ENCODE peak calls at places on chromosomes 6 and 20, in five cellular contexts. L is adrenal gland; P is CD8-positive, alpha-beta T cell; C is breast epithelium; D is fibroblast of mammary gland. O is an unnamed sample.

GRCh38 chr20:38864662-38865061 is 59.2 kb downstream of the PPP1R16B start:
- DNase-seq in L (no peak), D (no peak), C (no peak), P (no peak), O (no peak)

GRCh38 chr6:13217206-13217905 is 111.0 kb downstream of the TBC1D7 start:
- DNase-seq in C (no peak), P (no peak), L (no peak), D (no peak), O (no peak)

GRCh38 chr20:35111141-35111888 is 18.7 kb upstream of the TRPC4AP start:
- DNase-seq in D (peak), L (peak), P (no peak), C (no peak), O (peak)

GRCh38 chr6:161631676-161632194 is 357.9 kb upstream of the AGPAT4 start:
- DNase-seq in D (peak), P (no peak), C (no peak), L (no peak), O (peak)

GRCh38 chr6:139982652-139983051 is 608.2 kb upstream of the CITED2 start:
- DNase-seq in P (no peak), D (peak), C (no peak), L (no peak), O (no peak)

GRCh38 chr6:112931835-112932234 is 584.7 kb downstream of the RFPL4B start:
- DNase-seq in D (peak), P (no peak), C (no peak), L (no peak), O (no peak)

GRCh38 chr6:130148181-130148580 is 74.6 kb downstream of the SAMD3 start:
- DNase-seq in P (no peak), L (no peak), D (peak), C (no peak), O (no peak)

GRCh38 chr6:33251390-33252012 is 20.2 kb downstream of the VPS52 start:
- DNase-seq in P (no peak), C (no peak), D (peak), L (no peak), O (no peak)

GRCh38 chr20:692044-692443 is 16.4 kb upstream of the SCRT2 start:
- DNase-seq in L (no peak), C (peak), D (no peak), P (no peak), O (no peak)

GRCh38 chr20:63759377-63759901 is 19.9 kb downstream of the SLC2A4RG start:
- DNase-seq in P (no peak), D (peak), L (no peak), C (no peak), O (no peak)

GRCh38 chr6:74598473-74599393 is 607.1 kb downstream of the COL12A1 start:
- DNase-seq in L (no peak), C (no peak), D (peak), P (no peak), O (peak)

GRCh38 chr6:160513836-160514235 is 150.2 kb downstream of the LPA start:
- DNase-seq in D (peak), L (no peak), P (no peak), C (no peak), O (no peak)

GRCh38 chr6:25089442-25089841 is 153.7 kb upstream of the RIPOR2 start:
- DNase-seq in C (no peak), D (peak), P (no peak), L (no peak), O (no peak)

GRCh38 chr6:120373185-120373584 is 961.1 kb downstream of the TBC1D32 start:
- DNase-seq in D (no peak), P (no peak), C (no peak), L (no peak), O (no peak)

GRCh38 chr6:120384671-120385070 is 949.6 kb downstream of the TBC1D32 start:
- DNase-seq in D (peak), C (no peak), L (no peak), P (no peak), O (no peak)

GRCh38 chr6:120378582-120379220 is 955.6 kb downstream of the TBC1D32 start:
- DNase-seq in C (no peak), L (no peak), D (peak), P (no peak), O (peak)
- TF ChIP-seq CTCF in C (no peak), L (peak), D (peak), P (no peak), O (peak)

GRCh38 chr20:47859255-47859654 is 74.0 kb upstream of the SULF2 start:
- DNase-seq in C (no peak), L (no peak), P (no peak), D (peak), O (no peak)

GRCh38 chr20:47860049-47860830 is 75.0 kb upstream of the SULF2 start:
- DNase-seq in C (no peak), D (no peak), L (no peak), P (no peak), O (no peak)

GRCh38 chr20:47855799-47856198 is 70.5 kb upstream of the SULF2 start:
- DNase-seq in L (no peak), D (no peak), P (no peak), C (no peak), O (no peak)

GRCh38 chr20:47857142-47857993 is 72.1 kb upstream of the SULF2 start:
- DNase-seq in C (no peak), D (peak), L (no peak), P (no peak), O (peak)

DNA sequence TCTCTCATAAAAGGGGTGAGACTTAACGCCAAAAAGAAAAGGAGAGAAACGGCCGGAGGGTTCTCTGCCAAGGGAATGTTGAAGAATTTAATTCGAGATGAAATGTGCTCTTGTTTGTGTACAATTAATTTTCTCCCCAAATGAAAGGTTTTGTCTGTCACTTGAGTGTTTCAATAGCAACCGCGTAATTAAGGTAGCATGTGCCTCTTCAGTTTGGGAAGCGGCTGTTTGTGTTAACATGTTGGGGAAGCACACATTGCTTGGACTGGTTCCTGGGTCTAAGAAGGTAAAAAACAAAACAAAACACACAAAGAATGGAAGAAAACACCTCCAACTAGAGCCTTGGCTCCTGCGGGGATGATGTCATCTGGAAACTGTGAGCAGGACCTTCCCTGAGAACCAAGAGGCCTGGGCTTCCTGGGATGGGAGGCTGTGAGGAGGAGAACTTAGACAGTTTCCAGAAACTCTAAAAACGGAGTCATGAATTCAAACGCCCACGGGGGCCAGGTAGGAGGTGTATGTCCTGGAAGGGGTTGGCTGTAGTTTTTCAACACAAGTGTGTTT is 72.8 kb upstream of the SULF2 start:
- DNase-seq in C (no peak), L (no peak), D (peak), P (no peak), O (no peak)
- H3K4me3 ChIP-seq in C (no peak), L (no peak), D (no peak), P (no peak), O (peak)

GRCh38 chr6:116884530-116884929 is 7.5 kb downstream of the RFX6 start:
- DNase-seq in P (no peak), D (no peak), C (no peak), L (no peak), O (no peak)

GRCh38 chr6:116877743-116878142 is 701 bp downstream of the RFX6 start:
- DNase-seq in C (no peak), L (no peak), P (no peak), D (no peak), O (no peak)

GRCh38 chr6:116876635-116877611 is at the start of gene RFX6:
- DNase-seq in P (no peak), D (no peak), C (no peak), L (no peak), O (no peak)

GRCh38 chr6:116883005-116883404 is 6.0 kb downstream of the RFX6 start:
- DNase-seq in P (no peak), D (peak), C (no peak), L (no peak), O (no peak)

GRCh38 chr6:116881236-116881635 is 4.2 kb downstream of the RFX6 start:
- DNase-seq in L (no peak), D (peak), C (no peak), P (no peak), O (no peak)
- TF ChIP-seq CTCF in L (peak), D (peak), C (no peak), P (no peak), O (peak)

GRCh38 chr6:44002071-44002590 is 125.1 kb downstream of the MRPL14 start:
- DNase-seq in P (no peak), D (no peak), C (no peak), L (no peak), O (no peak)

GRCh38 chr6:44000164-44000842 is 126.9 kb downstream of the MRPL14 start:
- DNase-seq in C (no peak), L (no peak), P (no peak), D (no peak), O (no peak)

GRCh38 chr6:43999628-44000027 is 127.6 kb downstream of the MRPL14 start:
- DNase-seq in P (no peak), C (peak), D (no peak), L (peak), O (no peak)

GRCh38 chr6:44002591-44003344 is 124.5 kb downstream of the MRPL14 start:
- DNase-seq in D (peak), C (peak), P (peak), L (no peak), O (no peak)

GRCh38 chr6:44001318-44001868 is 125.9 kb downstream of the MRPL14 start:
- DNase-seq in D (no peak), C (no peak), L (no peak), P (no peak), O (no peak)
- H3K4me3 ChIP-seq in D (no peak), C (no peak), L (no peak), P (no peak), O (peak)

GRCh38 chr6:47484616-47485015 is 7.0 kb downstream of the CD2AP start:
- DNase-seq in L (no peak), P (no peak), D (peak), C (no peak), O (peak)
- TF ChIP-seq CTCF in L (no peak), P (no peak), D (no peak), C (no peak), O (no peak)

O was measured in epithelial cell of proximal tubule.